ENCODE peak calls at places on chromosomes 16 and 17, in five cellular contexts. One of them, this sample, is unnamed.

GRCh38 chr16:65842067-65842466 is 524.4 kb upstream of the CDH5 start:
- DNase-seq in AG04450: no peak
- DNase-seq in fibroblast of the aortic adventitia: no peak
- DNase-seq in right atrium auricular region: no peak
- DNase-seq in lower leg skin: no peak
- DNase-seq in this sample: no peak

GRCh38 chr17:6555331-6556120 is 829 bp downstream of the PITPNM3 start:
- DNase-seq in AG04450: no peak
- DNase-seq in fibroblast of the aortic adventitia: peak; percentile 23
- DNase-seq in right atrium auricular region: no peak
- DNase-seq in lower leg skin: no peak
- DNase-seq in this sample: no peak

GRCh38 chr17:19306160-19307111 is 56.1 kb downstream of the B9D1 start:
- DNase-seq in AG04450: no peak
- DNase-seq in fibroblast of the aortic adventitia: no peak
- DNase-seq in right atrium auricular region: no peak
- DNase-seq in lower leg skin: no peak
- DNase-seq in this sample: no peak

GRCh38 chr16:31508706-31509523 is 724 bp upstream of the RUSF1 start:
- DNase-seq in AG04450: no peak
- DNase-seq in fibroblast of the aortic adventitia: peak; percentile 69
- DNase-seq in right atrium auricular region: no peak
- DNase-seq in lower leg skin: no peak
- DNase-seq in this sample: no peak

GRCh38 chr17:17781591-17782424 is 55.0 kb downstream of the SREBF1 start:
- DNase-seq in AG04450: no peak
- DNase-seq in fibroblast of the aortic adventitia: peak; percentile 58
- DNase-seq in right atrium auricular region: peak; percentile 76
- DNase-seq in lower leg skin: peak; percentile 93
- DNase-seq in this sample: no peak

GRCh38 chr16:85984211-85984880 is 85.4 kb downstream of the IRF8 start:
- DNase-seq in AG04450: no peak
- DNase-seq in fibroblast of the aortic adventitia: no peak
- DNase-seq in right atrium auricular region: no peak
- DNase-seq in lower leg skin: no peak
- DNase-seq in this sample: no peak

GRCh38 chr17:69058165-69058564 is 2.6 kb downstream of the ABCA9 start:
- DNase-seq in AG04450: no peak
- DNase-seq in fibroblast of the aortic adventitia: no peak
- DNase-seq in right atrium auricular region: no peak
- DNase-seq in lower leg skin: no peak
- DNase-seq in this sample: no peak

GRCh38 chr17:30950669-30951399 is 20.0 kb upstream of the RNF135 start:
- DNase-seq in AG04450: peak; percentile 75
- DNase-seq in fibroblast of the aortic adventitia: peak; percentile 91
- DNase-seq in right atrium auricular region: peak; percentile 77
- DNase-seq in lower leg skin: no peak
- DNase-seq in this sample: no peak

GRCh38 chr16:77722315-77723107 is at the start of gene NUDT7:
- DNase-seq in AG04450: peak; percentile 94
- DNase-seq in fibroblast of the aortic adventitia: peak; percentile 96
- DNase-seq in right atrium auricular region: peak; percentile 97
- DNase-seq in lower leg skin: peak; percentile 100
- DNase-seq in this sample: peak; percentile 99

GRCh38 chr16:85398688-85399582 is 214.2 kb upstream of the GSE1 start:
- DNase-seq in AG04450: no peak
- DNase-seq in fibroblast of the aortic adventitia: no peak
- DNase-seq in right atrium auricular region: no peak
- DNase-seq in lower leg skin: peak; percentile 58
- DNase-seq in this sample: no peak

GRCh38 chr17:82795615-82796014 is 43.8 kb downstream of the TBCD start:
- DNase-seq in AG04450: no peak
- DNase-seq in fibroblast of the aortic adventitia: no peak
- DNase-seq in right atrium auricular region: no peak
- DNase-seq in lower leg skin: no peak
- DNase-seq in this sample: no peak

GRCh38 chr16:84643180-84643583 is 5.1 kb upstream of the KLHL36 start:
- DNase-seq in AG04450: peak; percentile 71
- DNase-seq in fibroblast of the aortic adventitia: peak; percentile 97
- DNase-seq in right atrium auricular region: peak; percentile 88
- DNase-seq in lower leg skin: peak; percentile 94
- DNase-seq in this sample: no peak

GRCh38 chr16:35516971-35517370 is 2057.6 kb downstream of the TP53TG3F start:
- DNase-seq in AG04450: no peak
- DNase-seq in fibroblast of the aortic adventitia: no peak
- DNase-seq in right atrium auricular region: no peak
- DNase-seq in lower leg skin: no peak
- DNase-seq in this sample: no peak

GRCh38 chr17:72004011-72004427 is 116.8 kb upstream of the SOX9 start:
- DNase-seq in AG04450: no peak
- DNase-seq in fibroblast of the aortic adventitia: no peak
- DNase-seq in right atrium auricular region: no peak
- DNase-seq in lower leg skin: no peak
- DNase-seq in this sample: no peak

GRCh38 chr17:13743906-13744305 is 142.2 kb upstream of the HS3ST3A1 start:
- DNase-seq in AG04450: no peak
- DNase-seq in fibroblast of the aortic adventitia: no peak
- DNase-seq in right atrium auricular region: no peak
- DNase-seq in lower leg skin: no peak
- DNase-seq in this sample: no peak

GRCh38 chr16:85970016-85970711 is 71.2 kb downstream of the IRF8 start:
- DNase-seq in AG04450: no peak
- DNase-seq in fibroblast of the aortic adventitia: no peak
- DNase-seq in right atrium auricular region: no peak
- DNase-seq in lower leg skin: no peak
- DNase-seq in this sample: no peak

GRCh38 chr17:69773081-69773480 is 301.9 kb upstream of the KCNJ16 start:
- DNase-seq in AG04450: no peak
- DNase-seq in fibroblast of the aortic adventitia: peak; percentile 30
- DNase-seq in right atrium auricular region: no peak
- DNase-seq in lower leg skin: no peak
- DNase-seq in this sample: no peak

GRCh38 chr16:84266451-84266850 is 26.6 kb upstream of the KCNG4 start:
- DNase-seq in AG04450: no peak
- DNase-seq in fibroblast of the aortic adventitia: peak; percentile 36
- DNase-seq in right atrium auricular region: peak; percentile 62
- DNase-seq in lower leg skin: no peak
- DNase-seq in this sample: no peak

GRCh38 chr16:86354641-86355040 is 155.7 kb upstream of the FOXF1 start:
- DNase-seq in AG04450: no peak
- DNase-seq in fibroblast of the aortic adventitia: peak; percentile 62
- DNase-seq in right atrium auricular region: no peak
- DNase-seq in lower leg skin: no peak
- DNase-seq in this sample: no peak

GRCh38 chr16:67451061-67451703 is 20.3 kb downstream of the HSD11B2 start:
- DNase-seq in AG04450: no peak
- DNase-seq in fibroblast of the aortic adventitia: no peak
- DNase-seq in right atrium auricular region: no peak
- DNase-seq in lower leg skin: no peak
- DNase-seq in this sample: no peak

GRCh38 chr17:72142614-72143013 is 21.8 kb downstream of the SOX9 start:
- DNase-seq in AG04450: no peak
- DNase-seq in fibroblast of the aortic adventitia: no peak
- DNase-seq in right atrium auricular region: no peak
- DNase-seq in lower leg skin: no peak
- DNase-seq in this sample: no peak

GRCh38 chr17:27657620-27658019 is 26.6 kb downstream of the LGALS9 start:
- DNase-seq in AG04450: no peak
- DNase-seq in fibroblast of the aortic adventitia: peak; percentile 23
- DNase-seq in right atrium auricular region: no peak
- DNase-seq in lower leg skin: no peak
- DNase-seq in this sample: no peak

GRCh38 chr16:56269276-56269675 is 78.0 kb downstream of the GNAO1 start:
- DNase-seq in AG04450: no peak
- DNase-seq in fibroblast of the aortic adventitia: no peak
- DNase-seq in right atrium auricular region: no peak
- DNase-seq in lower leg skin: no peak
- DNase-seq in this sample: no peak

GRCh38 chr17:57284583-57284982 is 28.3 kb downstream of the MSI2 start:
- DNase-seq in AG04450: no peak
- DNase-seq in fibroblast of the aortic adventitia: no peak
- DNase-seq in right atrium auricular region: no peak
- DNase-seq in lower leg skin: no peak
- DNase-seq in this sample: no peak

GRCh38 chr16:1363501-1364041 is 11.8 kb downstream of the GNPTG start:
- DNase-seq in AG04450: no peak
- DNase-seq in fibroblast of the aortic adventitia: peak; percentile 18
- DNase-seq in right atrium auricular region: no peak
- DNase-seq in lower leg skin: no peak
- DNase-seq in this sample: no peak

GRCh38 chr17:73359987-73360410 is 48.2 kb upstream of the CDC42EP4 start:
- DNase-seq in AG04450: no peak
- DNase-seq in fibroblast of the aortic adventitia: no peak
- DNase-seq in right atrium auricular region: no peak
- DNase-seq in lower leg skin: no peak
- DNase-seq in this sample: no peak

GRCh38 chr17:42774066-42774750 is 959 bp downstream of the VPS25 start:
- DNase-seq in AG04450: no peak
- DNase-seq in fibroblast of the aortic adventitia: no peak
- DNase-seq in right atrium auricular region: no peak
- DNase-seq in lower leg skin: no peak
- DNase-seq in this sample: no peak

GRCh38 chr17:13395872-13396271 is 205.9 kb downstream of the HS3ST3A1 start:
- DNase-seq in AG04450: no peak
- DNase-seq in fibroblast of the aortic adventitia: peak; percentile 67
- DNase-seq in right atrium auricular region: no peak
- DNase-seq in lower leg skin: no peak
- DNase-seq in this sample: no peak

GRCh38 chr17:2008332-2009126 is 16.6 kb downstream of the RTN4RL1 start:
- DNase-seq in AG04450: no peak
- DNase-seq in fibroblast of the aortic adventitia: no peak
- DNase-seq in right atrium auricular region: no peak
- DNase-seq in lower leg skin: no peak
- DNase-seq in this sample: no peak

GRCh38 chr17:38674749-38675615 is at the start of gene EPOP:
- DNase-seq in AG04450: peak; percentile 43
- DNase-seq in fibroblast of the aortic adventitia: peak; percentile 72
- DNase-seq in right atrium auricular region: peak; percentile 90
- DNase-seq in lower leg skin: peak; percentile 96
- DNase-seq in this sample: peak; percentile 93
- TF ChIP-seq CTCF in AG04450: no peak
- TF ChIP-seq CTCF in fibroblast of the aortic adventitia: no peak
- TF ChIP-seq CTCF in right atrium auricular region: no peak
- TF ChIP-seq CTCF in lower leg skin: no peak
- TF ChIP-seq CTCF in this sample: no peak

DNA sequence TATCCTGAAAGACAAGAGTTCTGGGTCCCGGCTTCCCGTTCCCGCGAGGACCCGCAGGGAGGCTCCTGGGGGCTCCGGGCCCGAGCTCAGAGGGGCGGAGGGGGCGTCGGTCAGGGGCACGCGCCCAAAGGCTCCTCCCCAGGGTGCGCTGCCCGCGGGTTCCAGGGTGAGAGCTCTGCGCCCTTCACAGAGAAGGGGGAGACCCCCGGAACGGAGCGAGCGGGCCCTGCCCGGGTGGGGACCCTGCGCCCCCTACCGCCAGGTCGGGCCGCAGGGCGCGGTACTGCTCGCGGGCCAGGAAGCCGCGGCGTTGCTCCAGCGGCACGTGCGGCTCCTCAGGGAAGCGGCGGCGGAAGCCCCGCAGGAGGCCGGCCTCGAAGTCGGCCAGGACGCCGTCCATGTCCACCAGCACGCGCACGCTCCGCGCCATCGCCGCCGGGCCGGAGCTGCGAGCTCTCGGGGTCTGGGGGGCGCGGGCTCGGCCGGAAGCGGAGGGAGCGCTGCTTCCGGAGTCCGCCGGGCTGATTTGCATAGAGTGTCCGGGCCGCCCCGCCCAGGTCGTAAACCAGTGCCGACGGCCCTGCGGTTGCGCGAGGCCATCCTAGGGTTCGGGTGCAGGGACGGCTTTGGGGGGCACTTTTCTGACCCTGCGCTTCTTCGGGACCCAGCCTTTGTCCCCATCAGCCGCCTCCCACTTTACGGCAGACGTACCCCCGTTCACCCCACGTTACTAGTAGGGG is at the start of gene NT5C:
- DNase-seq in AG04450: peak; percentile 33
- DNase-seq in fibroblast of the aortic adventitia: peak; percentile 64
- DNase-seq in right atrium auricular region: peak; percentile 80
- DNase-seq in lower leg skin: peak; percentile 95
- DNase-seq in this sample: peak; percentile 93
- TF ChIP-seq CTCF in AG04450: peak; percentile 62
- TF ChIP-seq CTCF in fibroblast of the aortic adventitia: peak; percentile 53
- TF ChIP-seq CTCF in right atrium auricular region: peak; percentile 76
- TF ChIP-seq CTCF in lower leg skin: no peak
- TF ChIP-seq CTCF in this sample: peak; percentile 76

GRCh38 chr17:65588194-65588808 is 26.9 kb upstream of the AXIN2 start:
- DNase-seq in AG04450: no peak
- DNase-seq in fibroblast of the aortic adventitia: peak; percentile 74
- DNase-seq in right atrium auricular region: no peak
- DNase-seq in lower leg skin: no peak
- DNase-seq in this sample: no peak
- TF ChIP-seq CTCF in AG04450: no peak
- TF ChIP-seq CTCF in fibroblast of the aortic adventitia: peak; percentile 17
- TF ChIP-seq CTCF in right atrium auricular region: no peak
- TF ChIP-seq CTCF in lower leg skin: no peak
- TF ChIP-seq CTCF in this sample: no peak

GRCh38 chr16:82748026-82748425 is 121.3 kb downstream of the CDH13 start:
- DNase-seq in AG04450: no peak
- DNase-seq in fibroblast of the aortic adventitia: peak; percentile 92
- DNase-seq in right atrium auricular region: no peak
- DNase-seq in lower leg skin: no peak
- DNase-seq in this sample: no peak
- TF ChIP-seq CTCF in AG04450: peak; percentile 42
- TF ChIP-seq CTCF in fibroblast of the aortic adventitia: peak; percentile 54
- TF ChIP-seq CTCF in right atrium auricular region: no peak
- TF ChIP-seq CTCF in lower leg skin: no peak
- TF ChIP-seq CTCF in this sample: peak; percentile 20

GRCh38 chr17:39704821-39705551 is 5.1 kb downstream of the ERBB2 start:
- DNase-seq in AG04450: no peak
- DNase-seq in fibroblast of the aortic adventitia: peak; percentile 64
- DNase-seq in right atrium auricular region: no peak
- DNase-seq in lower leg skin: no peak
- DNase-seq in this sample: peak; percentile 77
- TF ChIP-seq CTCF in AG04450: peak; percentile 56
- TF ChIP-seq CTCF in fibroblast of the aortic adventitia: peak; percentile 52
- TF ChIP-seq CTCF in right atrium auricular region: no peak
- TF ChIP-seq CTCF in lower leg skin: no peak
- TF ChIP-seq CTCF in this sample: peak; percentile 16

This sample was measured in osteocyte.